ENCODE peak calls at places on chromosomes 13 and 19, in five cellular contexts. S is activated T-helper 1 cell treated with anti-CD3 and anti-CD28 coated beads, Interleukin-12 subunit alpha, Interleukin-12 subunit beta, Interleukin-2, Interleukin-4 antibody, amounts not matched to agents 30 ng/mL and 10 ng/mL and 1 ng/mL, durations not matched to agents 14 hours and 24 hours and 36 hours; U is GM03348; C is activated CD4-positive, alpha-beta T cell treated with anti-CD3 and anti-CD28 coated beads for 1 hour; Q is Calu3. H is an unnamed sample.

GRCh38 chr19:55287361-55288079 is 3.7 kb downstream of the BRSK1 start:
- DNase-seq in S (no peak), U (no peak), C (no peak), Q (no peak), H (no peak)

GRCh38 chr13:73754727-73755292 is 379.4 kb downstream of the KLF12 start:
- DNase-seq in S (no peak), U (peak; percentile 64), C (no peak), Q (peak; percentile 32), H (peak; percentile 83)

GRCh38 chr19:10895920-10896319 is 24.6 kb downstream of the CARM1 start:
- DNase-seq in S (no peak), U (no peak), C (no peak), Q (no peak), H (no peak)

GRCh38 chr13:99782669-99783068 is 188.9 kb downstream of the ZIC5 start:
- DNase-seq in S (no peak), U (no peak), C (no peak), Q (no peak), H (no peak)

GRCh38 chr13:113442354-113442984 is 10.8 kb downstream of the ADPRHL1 start:
- DNase-seq in S (no peak), U (no peak), C (no peak), Q (no peak), H (no peak)

GRCh38 chr19:50629194-50629593 is 10.5 kb downstream of the SYT3 start:
- DNase-seq in S (no peak), U (no peak), C (no peak), Q (no peak), H (no peak)

GRCh38 chr19:27892500-27892899 is 1320.5 kb downstream of the UQCRFS1 start:
- DNase-seq in S (no peak), U (no peak), C (no peak), Q (no peak), H (no peak)

GRCh38 chr19:28972144-28972543 is 240.8 kb downstream of the UQCRFS1 start:
- DNase-seq in S (no peak), U (no peak), C (no peak), Q (no peak), H (no peak)

GRCh38 chr13:40329682-40330485 is 336.6 kb downstream of the FOXO1 start:
- DNase-seq in S (no peak), U (no peak), C (no peak), Q (no peak), H (no peak)

GRCh38 chr19:31110331-31110730 is 238.9 kb downstream of the TSHZ3 start:
- DNase-seq in S (no peak), U (peak; percentile 71), C (no peak), Q (no peak), H (peak; percentile 3)

GRCh38 chr13:75458696-75459422 is 23.1 kb downstream of the TBC1D4 start:
- DNase-seq in S (no peak), U (no peak), C (no peak), Q (peak; percentile 12), H (peak; percentile 60)

GRCh38 chr19:10968527-10969081 is 7.8 kb downstream of the SMARCA4 start:
- DNase-seq in S (no peak), U (no peak), C (no peak), Q (no peak), H (peak; percentile 59)

H was measured in small intestine.